ENCODE peak calls at places on chromosome 9, in five cellular contexts. D, Y, I, G and U are unnamed samples.

GRCh38 chr9:87657190-87657589 is 68.7 kb upstream of the CTSL start:
- DNase-seq in D (no peak), Y (no peak), I (no peak), G (no peak), U (no peak)

GRCh38 chr9:84366683-84367082 is 26.1 kb upstream of the SLC28A3 start:
- DNase-seq in D (no peak), Y (no peak), I (no peak), G (no peak), U (no peak)

GRCh38 chr9:512555-513272 is 298.0 kb downstream of the DOCK8 start:
- DNase-seq in D (no peak), Y (no peak), I (no peak), G (no peak), U (no peak)

GRCh38 chr9:131942076-131942720 is 137.5 kb downstream of the MED27 start:
- DNase-seq in D (no peak), Y (no peak), I (no peak), G (no peak), U (no peak)

GRCh38 chr9:124105266-124105665 is 93.7 kb downstream of the LHX2 start:
- DNase-seq in D (peak), Y (no peak), I (no peak), G (no peak), U (no peak)

GRCh38 chr9:137147091-137147792 is 8.3 kb downstream of the GRIN1 start:
- DNase-seq in D (no peak), Y (no peak), I (no peak), G (no peak), U (no peak)

GRCh38 chr9:20200900-20201495 is 412.2 kb upstream of the SLC24A2 start:
- DNase-seq in D (no peak), Y (no peak), I (no peak), G (no peak), U (no peak)

GRCh38 chr9:131473891-131474290 is 28.8 kb upstream of the POMT1 start:
- DNase-seq in D (no peak), Y (no peak), I (no peak), G (peak), U (peak)

GRCh38 chr9:109751253-109751652 is 28.7 kb upstream of the PALM2AKAP2 start:
- DNase-seq in D (no peak), Y (no peak), I (no peak), G (no peak), U (no peak)

GRCh38 chr9:136807281-136808074 is at the start of gene RABL6:
- DNase-seq in D (peak), Y (peak), I (peak), G (peak), U (peak)

GRCh38 chr9:112558476-112558875 is 71.8 kb downstream of the KIAA1958 start:
- DNase-seq in D (no peak), Y (no peak), I (no peak), G (no peak), U (no peak)

DNA sequence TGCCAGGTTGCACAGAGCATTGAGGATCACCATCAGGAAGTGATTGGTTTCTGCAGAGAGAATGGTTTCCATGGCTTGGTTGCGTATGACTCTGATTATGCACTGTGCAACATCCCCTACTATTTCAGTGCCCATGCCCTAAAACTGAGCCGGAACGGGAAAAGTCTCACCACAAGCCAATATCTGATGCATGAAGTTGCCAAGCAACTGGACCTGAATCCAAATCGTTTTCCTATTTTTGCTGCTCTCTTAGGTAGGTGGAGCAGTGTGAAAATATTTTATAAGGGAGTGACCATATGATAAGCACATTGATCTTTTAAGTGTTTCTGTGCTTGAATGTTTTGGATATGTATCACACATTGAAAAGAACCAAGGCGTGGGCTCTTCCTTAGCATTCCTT is 17.8 kb upstream of the FAM120AOS start:
- DNase-seq in D (no peak), Y (no peak), I (no peak), G (no peak), U (no peak)
- H3K4me3 ChIP-seq in D (no peak), Y (no peak), I (no peak), G (no peak), U (no peak)

GRCh38 chr9:127778280-127779135 is at the start of gene SH2D3C:
- DNase-seq in D (peak), Y (peak), I (no peak), G (no peak), U (no peak)
- H3K4me3 ChIP-seq in D (peak), Y (peak), I (peak), G (no peak), U (no peak)

DNA sequence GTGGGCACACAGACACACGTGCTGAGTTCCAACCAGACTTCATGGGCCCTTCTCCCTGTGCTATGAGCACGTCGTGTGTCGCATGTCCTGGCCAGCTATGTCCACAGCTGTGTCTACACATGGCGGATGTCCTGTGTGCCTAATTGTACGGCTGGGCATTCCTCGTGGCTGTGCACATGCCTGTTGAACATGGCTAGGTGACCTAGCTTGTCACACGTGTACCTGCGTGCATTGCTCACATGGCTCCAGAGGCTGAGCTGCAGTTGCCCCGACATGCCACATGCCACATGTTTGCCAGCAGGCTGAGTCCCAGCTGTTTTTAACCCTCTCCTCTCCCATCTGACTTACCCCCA is 742 bp upstream of the AQP3 start:
- DNase-seq in D (no peak), Y (no peak), I (no peak), G (no peak), U (peak)
- H3K4me3 ChIP-seq in D (peak), Y (no peak), I (peak), G (no peak), U (peak)

GRCh38 chr9:121277518-121278275 is 9.7 kb downstream of the GSN start:
- DNase-seq in D (no peak), Y (no peak), I (no peak), G (no peak), U (no peak)
- H3K4me3 ChIP-seq in D (no peak), Y (no peak), I (no peak), G (no peak), U (no peak)

GRCh38 chr9:19124430-19124793 is 2.9 kb downstream of the PLIN2 start:
- DNase-seq in D (no peak), Y (no peak), I (no peak), G (no peak), U (no peak)
- H3K4me3 ChIP-seq in D (peak), Y (no peak), I (no peak), G (no peak), U (peak)

DNA sequence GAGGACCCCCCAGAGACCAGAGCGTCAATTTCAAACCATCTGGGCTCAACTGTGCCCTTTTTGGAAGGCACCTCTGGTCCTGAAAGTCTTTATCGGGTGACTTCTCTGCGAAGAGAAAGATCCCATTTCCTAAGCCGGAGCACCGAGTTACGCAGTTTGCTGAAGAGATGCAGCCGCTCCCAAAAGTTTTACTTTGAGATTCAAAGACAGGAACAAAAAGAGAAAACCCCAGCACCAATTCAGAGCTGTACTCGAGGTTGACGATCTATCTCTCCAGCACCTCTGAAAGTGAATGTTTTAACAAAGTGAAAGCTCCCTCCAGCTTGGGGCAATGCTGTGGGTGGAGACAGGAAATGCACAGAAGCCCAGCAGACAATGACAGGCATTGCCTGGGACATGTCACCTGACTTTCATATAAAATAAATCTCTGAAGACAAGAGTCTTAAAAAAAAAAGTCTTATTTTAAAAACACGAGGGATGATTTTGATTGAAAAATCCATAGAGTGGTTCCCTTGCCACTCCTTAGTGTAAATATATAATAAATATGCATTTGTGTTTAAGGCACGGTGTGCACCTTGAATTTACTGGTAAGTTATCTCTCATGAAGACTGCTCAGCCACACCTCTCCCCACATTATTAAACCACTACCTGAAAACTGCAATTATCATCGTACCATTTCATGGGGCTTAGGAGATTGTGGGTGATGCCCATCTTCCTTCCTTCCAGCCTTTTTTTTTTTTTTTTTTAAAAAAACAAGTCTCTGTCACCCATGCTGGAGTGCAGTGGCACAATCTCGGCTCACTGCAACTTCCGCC is 79.9 kb downstream of the FNBP1 start:
- DNase-seq in D (peak), Y (peak), I (peak), G (no peak), U (no peak)
- H3K4me3 ChIP-seq in D (peak), Y (peak), I (peak), G (peak), U (peak)

DNA sequence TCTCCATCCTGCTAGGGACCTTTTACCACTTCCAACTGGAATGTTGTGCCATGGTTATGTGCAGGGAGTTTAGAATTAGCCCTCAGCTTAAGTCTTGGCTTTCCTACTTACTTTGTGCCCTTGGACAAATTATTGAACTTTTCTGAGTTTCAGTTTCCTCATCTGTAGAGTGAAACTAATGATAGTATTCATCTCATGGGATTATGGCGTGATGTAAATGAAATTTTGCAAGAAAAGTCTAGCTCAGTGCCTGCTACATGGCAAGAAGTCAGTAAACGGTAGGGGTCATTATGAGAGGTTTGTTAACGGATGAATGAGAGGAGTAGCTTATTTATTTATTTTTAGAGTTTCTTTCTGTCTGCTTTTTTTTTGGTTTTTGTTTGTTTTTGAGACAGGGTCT is 1.8 kb downstream of the MVB12B start:
- DNase-seq in D (no peak), Y (no peak), I (no peak), G (no peak), U (no peak)
- H3K4me3 ChIP-seq in D (peak), Y (no peak), I (no peak), G (no peak), U (no peak)

GRCh38 chr9:32502996-32503395 is 23.0 kb downstream of the RIGI start:
- DNase-seq in D (no peak), Y (no peak), I (no peak), G (no peak), U (no peak)

GRCh38 chr9:32500768-32501167 is 25.2 kb downstream of the RIGI start:
- DNase-seq in D (no peak), Y (no peak), I (no peak), G (no peak), U (no peak)

GRCh38 chr9:32502459-32502858 is 23.5 kb downstream of the RIGI start:
- DNase-seq in D (no peak), Y (no peak), I (no peak), G (no peak), U (no peak)
- H3K4me3 ChIP-seq in D (no peak), Y (no peak), I (no peak), G (no peak), U (no peak)